ENCODE peak calls at places on chromosomes 6 and 20, in nine cellular contexts. B is A673; H is mammary epithelial cell; Z is CD4-positive, alpha-beta T cell; X is nephron progenitor cell; W is cardiac muscle cell; M is esophagus muscularis mucosa; G is fibroblast of mammary gland; V is HFFc6. R is an unnamed sample.

GRCh38 chr6:41040101-41040910 is 1.3 kb upstream of the UNC5CL start:
- DNase-seq in B (no peak), H (peak; percentile 62), Z (no peak), X (no peak), W (no peak), M (no peak), G (peak; percentile 24), V (no peak), R (no peak)

GRCh38 chr6:93323630-93324029 is 95.7 kb downstream of the EPHA7 start:
- DNase-seq in B (no peak), H (no peak), Z (no peak), X (no peak), W (no peak), M (no peak), G (no peak), V (no peak), R (no peak)

GRCh38 chr6:33248643-33248931 is 23.1 kb downstream of the VPS52 start:
- DNase-seq in B (peak; percentile 74), H (no peak), Z (no peak), X (no peak), W (peak; percentile 61), M (no peak), G (peak; percentile 61), V (peak; percentile 46), R (no peak)

GRCh38 chr20:8244637-8245036 is 112.6 kb downstream of the PLCB1 start:
- DNase-seq in B (peak; percentile 10), H (no peak), Z (no peak), X (no peak), W (peak; percentile 92), M (no peak), G (peak; percentile 73), V (no peak), R (no peak)

GRCh38 chr6:112503210-112503609 is 156.1 kb downstream of the RFPL4B start:
- DNase-seq in B (peak; percentile 38), H (no peak), Z (no peak), X (peak; percentile 30), W (no peak), M (no peak), G (no peak), V (no peak), R (no peak)

GRCh38 chr6:18741741-18742140 is 354.6 kb downstream of the RNF144B start:
- DNase-seq in B (no peak), H (no peak), Z (no peak), X (no peak), W (no peak), M (no peak), G (peak; percentile 8), V (no peak), R (no peak)

GRCh38 chr6:94289131-94289530 is 869.8 kb upstream of the EPHA7 start:
- DNase-seq in B (no peak), H (no peak), Z (no peak), X (no peak), W (no peak), M (no peak), G (no peak), V (no peak), R (no peak)

GRCh38 chr6:169529931-169530761 is 171.7 kb downstream of the WDR27 start:
- DNase-seq in B (no peak), H (no peak), Z (no peak), X (no peak), W (peak; percentile 50), M (no peak), G (peak; percentile 92), V (peak; percentile 84), R (no peak)

GRCh38 chr6:16130932-16131387 is 2.1 kb downstream of the MYLIP start:
- DNase-seq in B (peak; percentile 83), H (peak; percentile 51), Z (peak; percentile 6), X (peak; percentile 12), W (peak; percentile 80), M (no peak), G (peak; percentile 77), V (peak; percentile 63), R (no peak)

GRCh38 chr6:7390218-7390878 is 740 bp downstream of the RIOK1 start:
- DNase-seq in B (no peak), H (no peak), Z (no peak), X (no peak), W (no peak), M (no peak), G (no peak), V (peak; percentile 3), R (no peak)

GRCh38 chr20:17761612-17762011 is 61.8 kb downstream of the BANF2 start:
- DNase-seq in B (peak; percentile 14), H (no peak), Z (no peak), X (no peak), W (peak; percentile 18), M (no peak), G (peak; percentile 15), V (no peak), R (no peak)

GRCh38 chr6:63245908-63246307 is 34.6 kb downstream of the FKBP1C start:
- DNase-seq in B (peak; percentile 17), H (no peak), Z (no peak), X (peak; percentile 10), W (no peak), M (no peak), G (no peak), V (no peak), R (no peak)
- TF ChIP-seq CTCF in B (peak; percentile 37), H (peak; percentile 6), Z (no peak), X (peak; percentile 41), W (no peak), M (no peak), G (no peak), V (no peak), R (no peak)

DNA sequence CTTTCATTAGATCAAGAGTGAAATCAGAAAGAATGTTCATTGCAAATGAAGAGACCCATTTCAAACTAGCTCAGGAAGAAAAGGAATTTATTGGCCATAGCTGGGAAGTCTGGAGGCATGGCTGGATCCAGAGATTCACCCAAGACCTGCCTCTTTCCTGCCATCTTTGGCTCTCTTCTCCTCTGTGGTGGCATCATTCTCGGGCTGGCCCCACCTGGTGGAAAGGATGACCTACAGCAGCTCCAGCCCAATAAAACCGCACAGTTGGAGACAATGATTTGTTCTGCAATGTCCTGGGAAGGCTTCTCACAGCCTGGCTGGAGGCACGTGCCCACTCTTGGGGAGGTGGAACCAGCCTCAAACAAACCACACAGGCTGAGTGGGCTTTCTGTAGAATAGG is 18.1 kb upstream of the FERMT1 start:
- DNase-seq in B (peak; percentile 50), H (no peak), Z (no peak), X (no peak), W (no peak), M (no peak), G (peak; percentile 4), V (peak; percentile 10), R (no peak)
- TF ChIP-seq CTCF in B (peak; percentile 43), H (no peak), Z (no peak), X (no peak), W (peak; percentile 25), M (no peak), G (peak; percentile 30), V (peak; percentile 56), R (no peak)

DNA sequence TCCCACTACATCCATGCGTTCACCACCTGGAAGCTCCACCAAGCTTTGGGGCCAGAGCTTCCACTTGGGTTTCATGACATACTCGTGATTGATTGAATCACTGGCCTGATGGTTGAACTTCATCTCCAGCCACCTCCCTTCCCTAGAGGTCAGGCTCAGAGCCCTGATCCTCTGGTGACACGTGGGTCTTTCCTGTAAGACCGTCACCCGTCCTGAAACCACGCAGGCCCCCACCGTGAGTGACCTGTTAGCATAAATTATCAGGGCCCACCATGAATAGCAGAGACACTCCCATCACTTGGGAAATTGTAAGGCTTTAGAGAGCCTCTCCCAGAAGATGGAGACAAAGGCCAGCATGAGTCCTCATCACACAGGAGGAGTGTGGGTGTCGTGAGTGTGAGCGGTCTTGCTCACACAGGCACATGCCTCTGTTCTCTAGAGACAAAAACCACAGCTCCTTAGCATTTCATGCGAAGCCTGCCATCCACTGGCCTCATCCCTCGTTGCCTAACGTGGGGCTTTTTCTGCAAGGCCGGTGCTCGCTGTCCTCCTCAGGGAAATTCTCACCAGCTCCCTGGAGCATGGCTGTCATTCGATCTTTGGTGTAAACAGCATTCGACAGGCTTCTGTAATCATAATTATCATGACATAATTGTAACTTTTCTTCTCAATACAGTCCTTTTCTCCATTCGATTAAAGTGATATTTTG is 65.1 kb upstream of the DUSP22 start:
- DNase-seq in B (no peak), H (no peak), Z (no peak), X (no peak), W (no peak), M (peak; percentile 75), G (peak; percentile 83), V (no peak), R (no peak)
- TF ChIP-seq CTCF in B (peak; percentile 22), H (no peak), Z (no peak), X (no peak), W (no peak), M (no peak), G (peak; percentile 33), V (no peak), R (no peak)

DNA sequence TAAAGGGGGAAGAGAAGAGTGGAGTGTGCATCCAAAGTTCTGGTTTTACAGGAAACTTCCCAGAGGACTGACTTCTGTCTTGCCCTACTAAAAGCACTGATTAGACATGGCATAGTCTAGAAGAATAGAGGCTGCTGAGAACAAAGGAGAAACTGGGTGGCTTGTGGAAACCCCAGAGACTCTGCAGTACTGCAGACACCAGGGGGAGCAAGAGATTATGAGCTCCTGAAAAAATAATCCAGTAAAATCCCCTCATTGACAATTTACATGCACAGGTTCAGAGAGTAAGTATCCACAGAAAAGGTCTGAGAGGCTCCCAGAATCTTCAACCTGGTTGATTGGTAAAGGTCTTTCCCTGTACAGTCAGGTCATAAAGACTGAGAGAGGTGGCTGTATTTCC is 48.7 kb upstream of the CLVS2 start:
- DNase-seq in B (peak; percentile 78), H (peak; percentile 7), Z (no peak), X (peak; percentile 18), W (no peak), M (no peak), G (peak; percentile 26), V (no peak), R (no peak)
- TF ChIP-seq CTCF in B (peak; percentile 73), H (peak; percentile 45), Z (no peak), X (peak; percentile 54), W (peak; percentile 4), M (no peak), G (peak; percentile 56), V (peak; percentile 11), R (no peak)

R was measured in vagina.